ENCODE peak calls at places on chromosomes 4 and X, in four cellular contexts. P is substantia nigra, W is AG04450, H is H9. V is an unnamed sample.

GRCh38 chr4:7421356-7422097 is 13.2 kb downstream of the PSAPL1 start:
- DNase-seq in H (peak; percentile 15), P (no peak), W (no peak), V (no peak)

GRCh38 chr4:118353452-118353851 is 649 bp upstream of the PRSS12 start:
- DNase-seq in H (no peak), W (no peak), P (no peak), V (no peak)

GRCh38 chrX:17376381-17377046 is 1.5 kb downstream of the NHS start:
- DNase-seq in H (no peak), P (no peak), W (no peak), V (no peak)

GRCh38 chrX:100964362-100964761 is 5.1 kb upstream of the ARL13A start:
- DNase-seq in P (no peak), W (no peak), H (no peak), V (no peak)

GRCh38 chr4:162061214-162061613 is 102.6 kb downstream of the FSTL5 start:
- DNase-seq in W (no peak), H (peak; percentile 34), P (no peak), V (no peak)

GRCh38 chr4:133402616-133403015 is 253.5 kb downstream of the PCDH10 start:
- DNase-seq in H (no peak), W (no peak), P (no peak), V (no peak)

GRCh38 chr4:61200195-61200990 is at the start of gene ADGRL3:
- DNase-seq in H (peak; percentile 89), W (no peak), P (peak; percentile 63), V (peak; percentile 59)

GRCh38 chr4:118557298-118557851 is 127.8 kb upstream of the METTL14 start:
- DNase-seq in H (no peak), W (no peak), P (no peak), V (no peak)

GRCh38 chr4:139746430-139746829 is 80.8 kb downstream of the MGST2 start:
- DNase-seq in H (no peak), W (no peak), P (no peak), V (no peak)

GRCh38 chr4:147964519-147964918 is 232.6 kb downstream of the ARHGAP10 start:
- DNase-seq in W (peak; percentile 30), P (no peak), H (no peak), V (no peak)

GRCh38 chrX:108165349-108166111 is 74.0 kb downstream of the ATG4A start:
- DNase-seq in H (peak; percentile 63), P (no peak), W (peak; percentile 4), V (no peak)

GRCh38 chrX:120750381-120750780 is 120.5 kb upstream of the C1GALT1C1 start:
- DNase-seq in H (no peak), W (no peak), P (no peak), V (no peak)
- H3K27ac ChIP-seq in H (no peak overlapping the region), W (no peak overlapping the region), P (no peak overlapping the region), V (no peak overlapping the region)

DNA sequence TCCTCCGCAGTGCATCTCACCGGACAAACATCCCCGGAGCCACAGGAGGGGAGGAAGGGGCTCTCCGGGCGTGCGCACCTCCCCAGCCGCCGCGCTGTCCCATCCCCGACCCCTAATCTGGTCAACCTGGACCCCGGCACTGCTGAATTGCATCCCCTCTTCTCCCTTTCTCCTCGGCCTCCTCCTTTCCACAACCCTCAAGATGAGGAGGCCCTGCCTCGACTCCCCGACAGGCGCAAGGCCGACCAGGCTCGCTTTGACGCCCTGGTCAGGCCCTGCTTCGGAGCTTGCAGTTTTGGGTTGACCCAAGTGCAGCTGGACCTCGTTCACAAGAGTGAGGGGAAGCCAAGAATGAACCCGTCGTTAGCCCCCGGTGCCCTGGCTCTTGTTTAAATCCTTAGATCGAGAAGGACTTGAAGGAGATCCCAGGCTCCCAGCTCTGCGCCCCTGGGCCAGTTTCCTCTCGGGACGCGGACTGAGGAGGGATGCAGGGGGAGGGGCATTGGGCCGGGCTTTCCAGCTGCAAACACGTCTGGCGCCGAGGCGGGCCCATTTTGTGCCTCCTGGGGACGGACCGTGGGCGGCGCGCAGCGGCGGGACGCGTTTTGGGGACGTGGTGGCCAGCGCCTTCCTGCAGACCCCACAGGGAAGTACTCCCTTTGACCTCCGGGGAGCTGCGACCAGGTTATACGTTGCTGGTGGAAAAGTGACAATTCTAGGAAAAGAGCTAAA is 2.5 kb downstream of the PDGFRA start:
- DNase-seq in H (peak; percentile 49), W (no peak), P (no peak), V (no peak)
- H3K27ac ChIP-seq in H (no peak overlapping the region), W (peak overlapping the region; percentile 88), P (no peak overlapping the region), V (no peak overlapping the region)

GRCh38 chr4:41358626-41359025 is 101.9 kb downstream of the UCHL1 start:
- DNase-seq in H (no peak), P (no peak), W (no peak), V (no peak)
- H3K27ac ChIP-seq in H (no peak overlapping the region), P (no peak overlapping the region), W (no peak overlapping the region), V (peak overlapping the region; percentile 16)

GRCh38 chrX:40132751-40133150 is 35.0 kb upstream of the BCOR start:
- DNase-seq in H (no peak), P (no peak), W (no peak), V (no peak)

GRCh38 chrX:40130207-40130606 is 32.4 kb upstream of the BCOR start:
- DNase-seq in P (no peak), H (no peak), W (no peak), V (no peak)

GRCh38 chrX:40127052-40127451 is 29.3 kb upstream of the BCOR start:
- DNase-seq in P (no peak), W (no peak), H (no peak), V (no peak)

DNA sequence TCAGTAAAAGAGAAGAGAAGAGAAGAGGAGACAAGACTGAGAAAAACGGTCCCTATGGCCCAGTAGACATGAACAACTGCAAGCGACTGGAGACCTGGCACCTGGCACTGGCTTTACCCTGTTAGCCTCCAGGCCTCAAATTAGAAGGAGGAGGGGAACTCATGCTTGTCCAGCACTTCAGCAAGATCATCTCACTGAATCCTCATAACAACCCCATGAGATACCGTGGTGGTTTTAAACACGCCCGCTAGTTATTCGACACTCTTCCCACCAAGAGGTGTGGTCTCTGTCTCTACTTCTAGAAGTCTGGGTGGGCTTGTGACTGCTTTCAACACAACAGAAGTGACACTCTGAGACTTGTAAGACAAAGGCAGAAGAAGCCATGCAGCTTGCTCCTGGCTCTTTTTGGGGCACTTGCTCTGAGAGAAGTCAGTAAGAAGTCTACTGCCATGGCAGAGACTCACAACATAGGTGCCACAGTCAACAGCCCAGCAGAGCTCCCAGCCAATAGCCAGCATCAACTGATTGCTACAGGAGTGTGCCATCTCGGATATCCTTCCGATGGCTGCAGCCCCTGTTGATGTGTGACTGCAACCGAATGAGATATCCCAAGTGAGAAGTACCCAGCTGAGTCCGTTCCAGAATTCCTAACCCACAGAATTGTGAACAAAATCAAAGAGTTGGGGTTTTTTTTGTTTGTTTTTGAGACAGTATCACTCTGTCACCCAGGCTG is 34.1 kb upstream of the BCOR start:
- DNase-seq in H (no peak), W (no peak), P (no peak), V (no peak)
- H3K27ac ChIP-seq in H (no peak overlapping the region), W (no peak overlapping the region), P (no peak overlapping the region), V (no peak overlapping the region)

GRCh38 chrX:19798423-19798822 is 89.0 kb downstream of the SH3KBP1 start:
- DNase-seq in W (no peak), H (no peak), P (no peak), V (no peak)

GRCh38 chrX:19794690-19795089 is 92.7 kb downstream of the SH3KBP1 start:
- DNase-seq in P (no peak), W (no peak), H (no peak), V (no peak)

GRCh38 chrX:19793471-19793870 is 93.9 kb downstream of the SH3KBP1 start:
- DNase-seq in H (no peak), W (no peak), P (no peak), V (no peak)

GRCh38 chrX:19792412-19792811 is 95.0 kb downstream of the SH3KBP1 start:
- DNase-seq in P (no peak), H (no peak), W (no peak), V (no peak)

DNA sequence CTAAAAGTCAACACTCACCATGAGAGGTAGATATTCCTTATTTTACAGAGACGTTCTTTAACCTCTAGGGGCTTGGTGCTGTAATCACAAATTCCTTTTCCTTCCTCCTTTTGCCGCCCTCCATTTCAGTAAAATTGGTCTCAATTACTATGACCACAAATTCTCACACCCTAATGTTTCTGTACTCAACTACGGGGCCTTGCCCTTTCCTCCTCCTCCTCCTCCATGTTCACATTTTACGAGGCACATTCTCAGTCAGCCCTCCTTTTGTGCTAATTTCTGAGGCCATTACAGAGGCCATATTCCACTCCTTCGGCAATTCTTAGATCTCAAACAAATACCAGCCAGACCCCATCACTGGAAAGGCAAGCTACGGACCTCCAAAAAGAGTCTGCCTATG is 92.1 kb downstream of the SH3KBP1 start:
- DNase-seq in P (no peak), W (no peak), H (no peak), V (no peak)
- H3K27ac ChIP-seq in P (no peak overlapping the region), W (no peak overlapping the region), H (no peak overlapping the region), V (no peak overlapping the region)

DNA sequence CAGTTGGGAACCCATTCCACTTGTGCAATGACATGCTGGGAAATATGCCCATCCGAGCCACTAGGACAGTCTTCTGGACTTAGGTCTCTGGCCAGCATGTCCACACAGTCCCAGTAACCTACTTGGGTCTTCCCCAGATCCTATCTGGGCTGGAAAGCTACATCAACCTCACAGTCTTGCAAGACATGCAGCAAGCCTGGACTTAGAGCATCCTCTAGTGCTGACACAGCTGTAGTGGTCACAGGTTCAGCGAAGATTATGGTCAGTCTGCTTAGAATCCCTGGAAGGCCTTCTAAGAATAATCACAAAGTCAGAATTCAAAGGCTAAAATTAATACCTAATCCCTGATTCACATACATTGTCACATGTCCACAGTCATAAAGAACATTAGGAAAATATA is 842.7 kb downstream of the STPG2 start:
- DNase-seq in H (no peak), P (no peak), W (no peak), V (no peak)
- H3K27ac ChIP-seq in H (no peak overlapping the region), P (no peak overlapping the region), W (no peak overlapping the region), V (no peak overlapping the region)

GRCh38 chr4:38869511-38869910 is 1.9 kb downstream of the FAM114A1 start:
- DNase-seq in H (no peak), W (no peak), P (no peak), V (no peak)

GRCh38 chr4:38872620-38873019 is 5.0 kb downstream of the FAM114A1 start:
- DNase-seq in P (no peak), H (no peak), W (no peak), V (no peak)

GRCh38 chr4:38873290-38873949 is 5.8 kb downstream of the FAM114A1 start:
- DNase-seq in W (no peak), H (no peak), P (no peak), V (no peak)

GRCh38 chr4:38870098-38870850 is 2.7 kb downstream of the FAM114A1 start:
- DNase-seq in W (no peak), P (no peak), H (no peak), V (no peak)

GRCh38 chr4:38871593-38871992 is 4.0 kb downstream of the FAM114A1 start:
- DNase-seq in P (no peak), H (no peak), W (no peak), V (no peak)
- H3K27ac ChIP-seq in P (no peak overlapping the region), H (no peak overlapping the region), W (no peak overlapping the region), V (no peak overlapping the region)

GRCh38 chr4:76576824-76577223 is 141.8 kb downstream of the SHROOM3 start:
- DNase-seq in P (no peak), H (no peak), W (no peak), V (no peak)
- H3K27ac ChIP-seq in P (no peak overlapping the region), H (no peak overlapping the region), W (no peak overlapping the region), V (no peak overlapping the region)